ENCODE peak calls at places on chromosomes 13 and 19, in seven cellular contexts. N is K562, V is HCT116, Y is H1, T is GM12878, B is HepG2, I is SK-N-SH. L is an unnamed sample. For H3K4me1, the result is how much of the 10 kb centered on the place peaks cover.

GRCh38 chr13:99086149-99086868 is 108.4 kb upstream of the DOCK9 start:
- DNase-seq in V (no peak), B (no peak), N (peak), I (peak), T (no peak), Y (peak), L (no peak)

GRCh38 chr19:32318884-32319520 is 26.4 kb upstream of the ZNF507 start:
- DNase-seq in V (peak), B (no peak), Y (peak), I (peak), N (peak), T (no peak), L (peak)

GRCh38 chr13:30371649-30372265 is 50.5 kb upstream of the UBE2L5 start:
- DNase-seq in V (peak), N (no peak), I (no peak), B (peak), Y (no peak), T (peak), L (no peak)

GRCh38 chr19:15294591-15294990 is 37.7 kb downstream of the BRD4 start:
- DNase-seq in Y (no peak), I (peak), N (no peak), B (no peak), T (no peak), V (no peak), L (no peak)

GRCh38 chr13:26752671-26753070 is 7.9 kb downstream of the GPR12 start:
- DNase-seq in T (no peak), N (no peak), Y (no peak), V (no peak), B (no peak), I (no peak), L (no peak)

GRCh38 chr13:94494021-94494420 is 14.5 kb upstream of the DCT start:
- DNase-seq in B (no peak), N (no peak), Y (no peak), I (peak), V (no peak), T (no peak), L (no peak)

GRCh38 chr13:78958019-78958418 is 299.1 kb upstream of the OBI1 start:
- DNase-seq in B (no peak), I (no peak), Y (no peak), N (no peak), V (no peak), T (no peak), L (no peak)

GRCh38 chr19:9835507-9835949 is 410 bp downstream of the PIN1 start:
- DNase-seq in B (no peak), I (no peak), N (peak), T (no peak), Y (no peak), V (no peak), L (no peak)

GRCh38 chr19:12994701-12995595 is at the start of gene NFIX:
- DNase-seq in V (no peak), I (peak), B (peak), N (peak), T (no peak), Y (no peak), L (no peak)

GRCh38 chr13:23411706-23412105 is 21.8 kb downstream of the SACS start:
- DNase-seq in N (no peak), T (no peak), V (no peak), Y (peak), I (no peak), B (no peak), L (no peak)

GRCh38 chr13:35055705-35056104 is 113.6 kb downstream of the NBEA start:
- DNase-seq in B (no peak), I (no peak), N (no peak), T (no peak), V (no peak), Y (no peak), L (no peak)

GRCh38 chr13:35057858-35058257 is 115.8 kb downstream of the NBEA start:
- DNase-seq in B (no peak), V (no peak), T (no peak), N (no peak), I (no peak), Y (no peak), L (no peak)
- H3K9ac ChIP-seq in B (no peak), V (no peak), T (no peak), N (no peak), I (no peak), Y (no peak), L (no peak)

GRCh38 chr13:53198017-53198416 is 169.4 kb downstream of the OLFM4 start:
- DNase-seq in T (no peak), V (no peak), N (no peak), I (peak), B (no peak), Y (no peak), L (no peak)

GRCh38 chr13:53200075-53200474 is 171.5 kb downstream of the OLFM4 start:
- DNase-seq in N (no peak), Y (no peak), I (no peak), B (no peak), T (no peak), V (no peak), L (no peak)

GRCh38 chr13:53198699-53199098 is 170.1 kb downstream of the OLFM4 start:
- DNase-seq in Y (no peak), I (no peak), V (no peak), N (no peak), B (no peak), T (no peak), L (no peak)

GRCh38 chr13:53201454-53202225 is 173.0 kb downstream of the OLFM4 start:
- DNase-seq in I (peak), Y (peak), T (no peak), N (no peak), V (no peak), B (no peak), L (no peak)

DNA sequence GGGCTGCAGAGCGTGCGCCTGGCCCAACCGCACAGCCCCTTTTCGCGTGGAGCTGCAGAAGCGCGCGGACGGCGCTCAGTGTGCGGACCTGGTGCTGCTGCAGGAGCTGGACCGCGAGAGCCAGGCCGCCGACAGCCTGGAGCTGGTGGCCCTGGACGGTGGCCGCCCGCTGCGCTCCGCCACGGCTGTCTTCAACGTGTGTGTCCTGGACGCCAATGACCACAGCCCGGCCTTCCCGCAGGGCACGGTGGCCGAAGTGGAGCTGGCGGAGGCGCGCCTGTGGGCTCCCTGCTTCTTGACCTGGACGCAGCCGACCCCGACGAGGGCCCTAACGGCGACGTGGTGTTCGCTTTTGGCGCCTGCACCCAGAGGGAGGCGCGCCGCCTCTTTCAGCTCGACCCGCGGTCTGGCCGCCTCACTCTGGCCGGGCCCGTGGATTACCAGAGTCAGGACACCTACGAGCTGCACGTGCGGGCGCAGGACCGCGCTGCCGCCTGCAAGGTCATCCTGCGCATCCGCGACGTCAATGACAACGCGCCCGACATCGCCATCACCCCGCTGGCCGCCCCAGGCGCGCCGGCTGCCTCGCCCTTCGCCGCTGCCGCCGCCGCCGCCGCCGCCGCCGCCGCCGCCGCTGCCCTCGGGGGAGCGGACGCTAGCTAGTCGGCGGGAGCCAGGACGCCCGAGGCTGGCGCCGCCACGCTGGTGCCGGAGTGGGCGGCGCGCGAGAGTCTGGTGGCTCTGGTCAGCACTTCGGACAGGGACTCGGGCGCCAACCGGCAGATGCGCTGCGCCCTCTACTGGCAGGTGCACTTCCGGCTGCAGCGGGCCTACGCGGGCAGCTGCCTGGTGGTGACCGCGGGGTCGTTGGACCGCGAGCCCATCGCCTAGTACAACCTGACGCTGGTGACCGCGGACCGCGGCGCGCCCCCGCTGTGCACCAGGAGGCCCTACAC is 172.2 kb downstream of the OLFM4 start:
- DNase-seq in V (no peak), Y (peak), T (no peak), N (no peak), B (no peak), I (peak), L (peak)
- TF ChIP-seq YY1 in V (no peak), Y (no peak), T (no peak), N (no peak), B (no peak), I (no peak), L (no peak)

DNA sequence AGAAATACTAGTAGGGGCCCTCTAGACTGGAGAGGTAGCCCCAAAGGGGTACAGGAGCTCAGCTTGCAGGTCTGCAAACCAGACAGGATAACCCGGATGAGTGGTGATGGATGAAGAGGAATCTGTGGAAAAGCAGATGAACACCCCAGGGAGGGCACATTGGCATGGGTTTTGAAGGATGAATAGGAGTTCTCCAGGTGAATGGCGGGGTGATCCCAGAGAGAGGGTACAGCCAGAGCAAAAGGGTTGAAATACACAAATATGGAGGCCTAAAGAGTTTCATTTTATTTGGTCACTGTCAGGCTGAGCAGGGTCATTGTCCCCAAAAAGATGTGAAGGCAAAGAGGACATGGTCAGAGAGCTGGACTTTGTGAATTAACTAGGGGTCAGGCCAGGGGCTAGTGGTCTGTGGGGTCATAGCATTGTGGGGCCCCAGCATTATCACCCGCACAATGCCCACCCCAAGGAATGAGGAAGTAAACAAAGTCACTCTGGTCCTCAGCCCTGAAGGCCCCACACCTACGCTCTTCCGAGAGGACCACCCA is 4.8 kb downstream of the NR2F6 start:
- DNase-seq in I (no peak), N (no peak), B (no peak), Y (no peak), V (no peak), T (no peak), L (no peak)
- H3K4me1 ChIP-seq in I (under half), N (under half), B (half or more), Y (under half), V (under half), T (under half), L (under half)

GRCh38 chr19:484494-484893 is 11.8 kb upstream of the MADCAM1 start:
- DNase-seq in T (no peak), B (no peak), I (no peak), Y (no peak), V (no peak), N (no peak), L (no peak)

GRCh38 chr19:482186-483041 is 13.9 kb upstream of the MADCAM1 start:
- DNase-seq in Y (no peak), V (no peak), T (no peak), N (no peak), B (no peak), I (peak), L (no peak)

GRCh38 chr19:483332-484072 is 12.8 kb upstream of the MADCAM1 start:
- DNase-seq in V (no peak), B (no peak), I (peak), Y (no peak), N (no peak), T (no peak), L (no peak)

GRCh38 chr19:485583-486236 is 10.6 kb upstream of the MADCAM1 start:
- DNase-seq in T (no peak), Y (no peak), B (peak), N (no peak), I (peak), V (no peak), L (no peak)

DNA sequence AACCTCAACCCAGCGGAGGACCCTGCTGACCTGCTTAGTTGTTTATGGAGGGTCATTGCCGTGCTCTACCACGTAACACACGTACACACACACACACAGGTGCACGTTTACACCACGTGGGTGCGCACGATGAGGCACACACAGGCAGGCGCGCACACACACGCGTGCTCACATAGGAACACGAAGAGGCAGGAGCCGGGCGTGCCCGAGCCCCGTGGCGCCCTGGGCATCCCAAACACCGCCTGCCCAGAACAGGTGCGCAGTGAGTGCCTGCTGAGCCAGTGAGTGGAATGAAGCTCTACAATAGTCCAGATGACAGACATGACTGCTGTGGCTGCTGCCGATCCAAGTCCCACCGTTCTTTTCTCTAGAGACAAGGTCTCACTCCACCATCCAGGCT is 11.2 kb upstream of the MADCAM1 start:
- DNase-seq in I (no peak), T (no peak), Y (no peak), V (no peak), N (no peak), B (no peak), L (no peak)
- H3K9ac ChIP-seq in I (no peak), T (no peak), Y (no peak), V (no peak), N (no peak), B (peak), L (peak)

DNA sequence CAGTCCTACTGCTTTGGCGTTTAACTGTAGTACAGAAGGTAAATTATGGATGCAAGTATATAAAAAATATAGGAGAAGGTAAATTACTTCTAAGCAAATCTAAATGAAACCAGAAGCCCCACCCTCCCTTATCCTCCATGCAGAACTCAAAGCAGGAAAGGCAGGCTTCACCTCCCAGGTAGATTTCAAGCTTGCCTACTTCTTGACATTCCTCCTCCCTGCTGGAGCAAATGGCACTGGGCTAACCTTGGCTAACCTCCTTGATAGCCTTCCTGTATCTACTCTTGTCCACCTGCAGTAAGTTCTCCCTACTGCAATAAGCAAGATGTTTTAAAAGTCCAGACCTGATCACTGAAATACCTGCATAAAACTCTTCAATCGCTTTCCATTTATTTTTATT is 396.0 kb downstream of the IRS2 start:
- DNase-seq in V (no peak), Y (no peak), I (no peak), N (no peak), T (no peak), B (no peak), L (no peak)
- TF ChIP-seq YY1 in V (no peak), Y (no peak), I (no peak), N (no peak), T (no peak), B (no peak), L (no peak)

DNA sequence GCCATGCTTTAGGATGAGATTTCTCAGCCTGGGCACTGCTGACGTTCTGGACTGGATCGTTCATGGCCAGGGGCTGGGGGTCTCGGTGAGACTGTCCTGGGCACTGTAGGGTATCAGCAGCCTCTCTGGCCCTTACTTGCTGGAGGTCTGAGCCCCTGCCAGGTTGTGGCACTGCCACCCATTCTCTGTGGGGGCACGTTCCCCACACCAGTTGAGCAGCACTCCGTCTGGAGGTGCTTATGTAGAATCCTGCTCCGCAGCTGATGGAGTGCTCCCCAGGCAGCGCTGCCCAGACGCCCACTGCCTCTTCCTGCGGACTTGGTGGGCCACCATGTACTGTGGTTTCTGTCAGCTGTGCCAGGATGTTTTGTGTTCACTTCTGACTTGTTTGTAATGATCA is 41.2 kb upstream of the TEX29 start:
- DNase-seq in B (no peak), Y (no peak), V (no peak), N (no peak), I (no peak), T (no peak), L (no peak)
- H3K4me1 ChIP-seq in B (under half), Y (under half), V (under half), N (under half), I (under half), T (under half), L (under half)

DNA sequence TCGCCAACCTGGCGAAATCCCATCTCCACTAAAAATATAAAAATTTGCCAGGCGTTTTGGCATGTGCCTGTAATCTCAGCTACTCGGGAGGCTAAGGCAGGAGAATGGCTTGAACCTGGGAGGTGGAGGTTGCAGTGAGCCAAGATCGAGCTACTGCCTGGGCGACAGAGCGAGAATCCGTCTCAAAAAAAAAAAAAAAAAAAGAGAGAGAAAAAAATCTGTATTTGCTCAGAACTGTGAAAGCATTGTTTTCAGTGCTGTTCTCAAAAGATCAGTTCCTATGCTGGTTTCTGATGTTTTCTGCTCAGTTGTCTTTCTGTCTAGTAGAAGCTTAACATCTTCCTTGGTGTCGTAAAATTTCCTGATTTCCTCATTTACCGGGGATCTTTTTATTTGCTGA is 2.5 kb downstream of the SF3A2 start:
- DNase-seq in N (no peak), T (no peak), B (no peak), V (no peak), Y (no peak), I (no peak), L (no peak)
- H3K9ac ChIP-seq in N (peak), T (peak), B (peak), V (peak), Y (no peak), I (peak), L (peak)

DNA sequence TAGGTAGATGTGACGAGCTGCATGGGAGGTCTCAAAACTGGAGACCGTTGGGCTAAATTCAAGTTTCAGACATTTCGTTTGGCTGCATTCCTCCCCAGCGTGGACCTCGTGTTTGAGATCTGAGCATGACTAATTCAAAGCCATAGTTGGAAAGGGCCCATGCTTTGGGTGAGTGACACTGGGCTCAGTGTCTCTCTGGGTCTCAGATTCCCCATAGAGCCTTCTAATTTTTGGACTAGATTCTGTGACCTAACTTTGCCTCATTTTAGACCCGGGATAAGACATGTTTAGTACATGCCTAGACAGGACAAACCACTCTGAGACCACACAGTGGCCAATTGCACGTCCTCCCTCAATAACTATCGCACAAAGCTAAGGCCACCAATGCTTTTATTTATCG is 16.6 kb downstream of the CKM start:
- DNase-seq in T (no peak), B (no peak), V (no peak), Y (no peak), I (no peak), N (no peak), L (no peak)
- TF ChIP-seq YY1 in T (no peak), B (no peak), V (no peak), Y (no peak), I (no peak), N (no peak), L (no peak)

GRCh38 chr19:41535029-41535622 is 40.8 kb upstream of the CEACAM21 start:
- DNase-seq in N (no peak), I (no peak), T (peak), Y (no peak), B (no peak), V (no peak), L (no peak)
- H3K4me1 ChIP-seq in N (under half), I (under half), T (under half), Y (under half), B (under half), V (under half), L (under half)

GRCh38 chr19:19385131-19385899 is 20.2 kb upstream of the GATAD2A start:
- DNase-seq in N (peak), Y (peak), T (peak), V (peak), I (peak), B (peak), L (peak)

GRCh38 chr19:19379527-19379926 is 25.9 kb upstream of the GATAD2A start:
- DNase-seq in V (no peak), T (no peak), Y (no peak), I (no peak), B (no peak), N (no peak), L (no peak)

GRCh38 chr19:19384486-19384885 is 21.0 kb upstream of the GATAD2A start:
- DNase-seq in Y (no peak), T (no peak), I (no peak), B (no peak), V (no peak), N (no peak), L (no peak)

GRCh38 chr19:19382118-19382517 is 23.4 kb upstream of the GATAD2A start:
- DNase-seq in T (no peak), B (no peak), N (no peak), I (no peak), V (no peak), Y (no peak), L (no peak)

GRCh38 chr19:19381007-19381926 is 24.2 kb upstream of the GATAD2A start:
- DNase-seq in V (no peak), N (no peak), T (no peak), B (no peak), I (no peak), Y (no peak), L (no peak)
- H3K9ac ChIP-seq in V (no peak), N (no peak), T (no peak), B (no peak), I (no peak), Y (no peak), L (no peak)

L was measured in NT2/D1.